ENCODE peak calls at places on chromosomes 16 and 17, in ten cellular contexts. R is endothelial cell of umbilical vein; E is neural progenitor cell; D is CD8-positive, alpha-beta memory T cell; X is neuronal stem cell; G is thoracic aorta; W is left lung; J is lung; B is suprapubic skin; Q is cardiac muscle cell. L is an unnamed sample. For H3K27me3, H3K9me3 and H3K4me1, the result is how much of the 10 kb centered on the place peaks cover.

GRCh38 chr17:64278614-64279013 is 15.6 kb upstream of the TEX2 start:
- DNase-seq in R (peak), E (no peak), D (no peak), X (no peak), G (no peak), W (no peak), J (no peak), B (no peak), Q (peak), L (no peak)

GRCh38 chr17:61073799-61074513 is 325.7 kb upstream of the TBX2 start:
- DNase-seq in R (no peak), E (no peak), D (no peak), X (no peak), G (no peak), W (no peak), J (no peak), B (no peak), Q (no peak), L (no peak)

GRCh38 chr17:13952252-13952721 is 117.0 kb upstream of the COX10 start:
- DNase-seq in R (no peak), E (no peak), D (no peak), X (no peak), G (no peak), W (no peak), J (no peak), B (no peak), Q (no peak), L (no peak)

GRCh38 chr17:30372755-30373154 is 6.0 kb upstream of the CPD start:
- DNase-seq in R (no peak), E (no peak), D (no peak), X (no peak), G (no peak), W (no peak), J (no peak), B (no peak), Q (no peak), L (no peak)

GRCh38 chr16:84266451-84266850 is 26.6 kb upstream of the KCNG4 start:
- DNase-seq in R (peak), E (peak), D (no peak), X (peak), G (no peak), W (no peak), J (peak), B (no peak), Q (peak), L (peak)

GRCh38 chr16:50372611-50373344 is 4.0 kb upstream of the BRD7 start:
- DNase-seq in R (no peak), E (no peak), D (no peak), X (no peak), G (peak), W (no peak), J (no peak), B (no peak), Q (no peak), L (no peak)

GRCh38 chr16:13936596-13937081 is 16.7 kb downstream of the ERCC4 start:
- DNase-seq in R (no peak), E (no peak), D (no peak), X (no peak), G (no peak), W (peak), J (no peak), B (no peak), Q (peak), L (no peak)

GRCh38 chr17:81246343-81246670 is 7.2 kb downstream of the NDUFAF8 start:
- DNase-seq in R (no peak), E (no peak), D (no peak), X (no peak), G (no peak), W (no peak), J (no peak), B (no peak), Q (no peak), L (no peak)

GRCh38 chr17:48352630-48353029 is 77.4 kb downstream of the SKAP1 start:
- DNase-seq in R (no peak), E (no peak), D (no peak), X (no peak), G (no peak), W (no peak), J (no peak), B (no peak), Q (no peak), L (no peak)
- H3K27me3 ChIP-seq in R (under half), E (half or more), D (under half), X (under half), G (under half), W (under half), J (under half), B (under half), Q (half or more), L (under half)

DNA sequence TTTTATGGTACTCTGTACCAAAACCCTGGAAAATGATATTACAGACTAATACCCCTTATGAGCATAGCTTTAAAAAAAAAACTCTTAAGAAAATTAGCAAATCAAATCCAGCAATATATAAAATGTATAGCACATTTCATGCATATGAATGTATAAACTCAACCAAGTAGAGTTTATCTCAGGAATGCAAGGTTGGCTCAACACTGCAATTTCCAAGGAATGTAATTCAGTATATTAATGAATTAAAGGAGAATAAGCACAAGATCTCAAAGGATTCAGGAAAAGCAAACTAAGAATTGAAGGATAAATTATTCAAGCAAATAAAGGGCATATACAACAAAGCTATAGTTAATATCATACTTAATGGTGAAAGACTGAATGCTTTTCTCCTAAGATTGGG is 61.9 kb upstream of the RPL38 start:
- DNase-seq in R (no peak), E (no peak), D (no peak), X (no peak), G (no peak), W (no peak), J (no peak), B (no peak), Q (no peak), L (no peak)
- H3K9me3 ChIP-seq in R (under half), E (under half), D (under half), X (under half), G (under half), W (under half), J (under half), B (under half), Q (under half), L (under half)

GRCh38 chr17:76535788-76536510 is 1.6 kb downstream of the CYGB start:
- DNase-seq in R (no peak), E (no peak), D (no peak), X (no peak), G (no peak), W (no peak), J (no peak), B (no peak), Q (no peak), L (peak)

GRCh38 chr17:76536511-76537287 is 810 bp downstream of the CYGB start:
- DNase-seq in R (no peak), E (no peak), D (no peak), X (no peak), G (no peak), W (no peak), J (no peak), B (no peak), Q (no peak), L (no peak)

GRCh38 chr17:76537578-76538280 is at the start of gene CYGB:
- DNase-seq in R (no peak), E (peak), D (no peak), X (no peak), G (no peak), W (no peak), J (no peak), B (no peak), Q (peak), L (no peak)

GRCh38 chr17:76537288-76537577 is 276 bp downstream of the CYGB start:
- DNase-seq in R (no peak), E (no peak), D (no peak), X (no peak), G (no peak), W (no peak), J (no peak), B (no peak), Q (peak), L (no peak)

GRCh38 chr17:76534831-76535732 is 2.4 kb downstream of the CYGB start:
- DNase-seq in R (no peak), E (no peak), D (no peak), X (no peak), G (no peak), W (no peak), J (no peak), B (no peak), Q (no peak), L (no peak)
- H3K4me1 ChIP-seq in R (under half), E (under half), D (under half), X (under half), G (under half), W (under half), J (under half), B (under half), Q (under half), L (under half)

GRCh38 chr17:48725005-48725293 is 2.0 kb downstream of the PRAC2 start:
- DNase-seq in R (no peak), E (no peak), D (no peak), X (no peak), G (no peak), W (no peak), J (no peak), B (no peak), Q (no peak), L (no peak)

GRCh38 chr17:48727415-48728175 is 955 bp downstream of the HOXB13 start:
- DNase-seq in R (no peak), E (no peak), D (no peak), X (no peak), G (no peak), W (no peak), J (no peak), B (no peak), Q (no peak), L (no peak)

GRCh38 chr17:48725294-48726064 is 2.5 kb downstream of the PRAC2 start:
- DNase-seq in R (no peak), E (no peak), D (no peak), X (no peak), G (no peak), W (no peak), J (no peak), B (no peak), Q (no peak), L (no peak)

GRCh38 chr17:48726916-48727286 is 1.6 kb downstream of the HOXB13 start:
- DNase-seq in R (no peak), E (no peak), D (no peak), X (no peak), G (no peak), W (no peak), J (no peak), B (no peak), Q (no peak), L (no peak)

DNA sequence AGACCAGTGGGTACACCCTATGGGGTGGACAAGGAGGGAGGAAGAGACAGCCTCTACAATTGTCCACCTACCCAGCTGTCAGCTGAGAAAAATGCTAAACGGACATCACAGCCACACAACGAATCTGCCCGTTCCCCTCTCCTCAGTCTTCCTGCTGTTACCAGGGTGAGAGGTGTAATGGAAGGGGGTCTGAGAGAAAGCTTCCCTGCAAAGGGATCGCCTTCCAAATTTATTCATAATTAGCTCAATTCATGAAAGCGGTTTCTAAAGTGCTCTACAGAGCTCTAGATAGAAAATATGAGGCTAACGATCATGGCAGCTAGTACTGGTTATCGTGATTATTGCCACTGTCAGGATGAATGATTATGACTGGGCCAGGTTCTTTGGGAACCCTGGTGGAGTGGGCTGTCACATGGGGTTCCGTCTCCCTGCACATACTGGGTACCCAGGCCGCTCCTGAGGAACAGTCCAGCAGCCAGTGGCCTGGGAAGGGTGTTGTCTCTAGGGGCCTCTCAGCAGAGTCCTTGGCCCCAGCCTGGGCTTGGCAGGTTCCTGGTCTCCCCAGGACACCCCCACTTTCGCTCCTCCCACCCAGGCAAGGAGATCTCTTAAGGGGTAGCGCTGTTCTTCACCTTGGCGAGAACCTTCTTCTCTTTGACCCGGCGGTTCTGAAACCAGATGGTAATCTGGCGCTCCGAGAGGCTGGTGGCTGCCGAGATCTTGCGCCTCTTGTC is 2.2 kb downstream of the HOXB13 start:
- DNase-seq in R (no peak), E (no peak), D (no peak), X (no peak), G (no peak), W (no peak), J (no peak), B (no peak), Q (no peak), L (no peak)
- H3K27me3 ChIP-seq in R (half or more), E (half or more), D (half or more), X (half or more), G (half or more), W (half or more), J (under half), B (half or more), Q (half or more), L (half or more)

GRCh38 chr17:22267019-22267418 is 574.7 kb downstream of the KCNJ18 start:
- DNase-seq in R (no peak), E (no peak), D (no peak), X (no peak), G (no peak), W (no peak), J (no peak), B (peak), Q (no peak), L (no peak)

GRCh38 chr17:22266231-22266630 is 573.9 kb downstream of the KCNJ18 start:
- DNase-seq in R (no peak), E (no peak), D (no peak), X (no peak), G (no peak), W (no peak), J (no peak), B (peak), Q (no peak), L (no peak)

GRCh38 chr17:22270381-22270780 is 578.1 kb downstream of the KCNJ18 start:
- DNase-seq in R (no peak), E (no peak), D (no peak), X (no peak), G (no peak), W (no peak), J (no peak), B (peak), Q (no peak), L (no peak)

GRCh38 chr17:22268912-22269220 is 576.5 kb downstream of the KCNJ18 start:
- DNase-seq in R (no peak), E (no peak), D (no peak), X (no peak), G (no peak), W (no peak), J (no peak), B (peak), Q (no peak), L (no peak)

GRCh38 chr17:22268214-22268911 is 576.0 kb downstream of the KCNJ18 start:
- DNase-seq in R (no peak), E (no peak), D (no peak), X (no peak), G (no peak), W (no peak), J (no peak), B (peak), Q (no peak), L (no peak)
- H3K9me3 ChIP-seq in R (under half), E (under half), D (under half), X (under half), G (under half), W (under half), J (under half), B (under half), Q (under half), L (under half)

DNA sequence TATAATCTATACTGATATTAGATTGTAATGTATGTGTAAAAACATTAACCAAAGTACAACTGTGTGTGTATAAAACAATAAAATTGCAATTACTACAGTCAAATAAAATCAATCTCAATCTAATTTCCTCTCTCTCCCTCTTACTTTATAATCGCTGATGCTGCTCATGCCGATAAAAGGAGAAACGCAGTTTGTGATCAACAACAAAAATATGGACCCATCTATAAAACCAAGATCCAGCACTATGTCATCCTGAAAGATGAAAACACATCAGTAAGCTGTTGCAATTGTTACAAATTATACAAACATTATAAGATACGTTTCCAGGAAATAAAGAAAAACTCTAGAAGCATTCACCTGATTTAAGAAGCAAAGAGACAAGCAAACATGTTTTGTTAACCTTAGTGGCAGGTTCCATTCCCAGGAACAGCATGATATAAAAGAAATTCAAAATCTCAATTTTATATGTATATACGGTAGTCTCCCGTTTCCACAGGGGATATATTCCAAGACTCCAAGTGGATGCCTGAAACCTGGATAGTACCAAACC is 33.6 kb upstream of the ABCA6 start:
- DNase-seq in R (no peak), E (no peak), D (no peak), X (no peak), G (no peak), W (no peak), J (no peak), B (no peak), Q (no peak), L (no peak)
- H3K4me1 ChIP-seq in R (under half), E (under half), D (under half), X (under half), G (under half), W (under half), J (under half), B (under half), Q (under half), L (under half)

GRCh38 chr16:3038896-3039295 is 2.2 kb upstream of the BICDL2 start:
- DNase-seq in R (no peak), E (no peak), D (no peak), X (no peak), G (no peak), W (no peak), J (no peak), B (no peak), Q (no peak), L (no peak)

GRCh38 chr16:3035289-3035971 is 1.3 kb downstream of the BICDL2 start:
- DNase-seq in R (no peak), E (no peak), D (no peak), X (no peak), G (no peak), W (no peak), J (no peak), B (no peak), Q (no peak), L (no peak)

GRCh38 chr16:3036726-3037315 is at the start of gene BICDL2:
- DNase-seq in R (no peak), E (no peak), D (no peak), X (no peak), G (no peak), W (peak), J (no peak), B (no peak), Q (no peak), L (no peak)

GRCh38 chr16:3038256-3038655 is 1.5 kb upstream of the BICDL2 start:
- DNase-seq in R (no peak), E (no peak), D (no peak), X (no peak), G (no peak), W (no peak), J (peak), B (no peak), Q (no peak), L (no peak)

GRCh38 chr16:3035972-3036725 is 595 bp downstream of the BICDL2 start:
- DNase-seq in R (no peak), E (no peak), D (no peak), X (no peak), G (no peak), W (no peak), J (no peak), B (no peak), Q (no peak), L (no peak)
- H3K27me3 ChIP-seq in R (half or more), E (half or more), D (half or more), X (under half), G (under half), W (half or more), J (under half), B (half or more), Q (half or more), L (under half)

GRCh38 chr16:88289549-88290344 is 93.0 kb upstream of the ZNF469 start:
- DNase-seq in R (no peak), E (no peak), D (no peak), X (no peak), G (no peak), W (no peak), J (no peak), B (no peak), Q (no peak), L (no peak)
- H3K9me3 ChIP-seq in R (under half), E (under half), D (under half), X (under half), G (under half), W (under half), J (under half), B (under half), Q (under half), L (under half)